ENCODE peak calls at places on chromosomes 3 and 15, in nine cellular contexts. L is hepatocyte; P is astrocyte; T is CD8-positive, alpha-beta T cell; X is cardiac muscle cell; C is OCI-LY7; N is PC-9; Z is dorsolateral prefrontal cortex; J is Panc1. W is an unnamed sample.

GRCh38 chr3:195907730-195908438 is 467 bp downstream of the TNK2 start:
- DNase-seq in L (peak), P (no peak), T (peak), X (peak), C (peak), N (peak), Z (no peak), J (no peak), W (peak)

GRCh38 chr3:118884748-118885206 is 149.9 kb downstream of the IGSF11 start:
- DNase-seq in L (peak), P (peak), T (peak), X (peak), C (peak), N (no peak), Z (peak), J (peak), W (peak)

GRCh38 chr3:69143605-69144004 is 21.2 kb upstream of the LMOD3 start:
- DNase-seq in L (no peak), P (peak), T (no peak), X (no peak), C (no peak), N (peak), Z (no peak), J (no peak), W (no peak)

GRCh38 chr3:100900671-100901070 is 92.5 kb downstream of the ABI3BP start:
- DNase-seq in L (no peak), P (no peak), T (no peak), X (no peak), C (no peak), N (no peak), Z (no peak), J (no peak), W (no peak)

GRCh38 chr3:177114253-177114652 is 83.0 kb downstream of the TBL1XR1 start:
- DNase-seq in L (no peak), P (no peak), T (no peak), X (no peak), C (no peak), N (no peak), Z (no peak), J (no peak), W (no peak)

GRCh38 chr3:196942915-196943277 is 568 bp upstream of the NCBP2 start:
- DNase-seq in L (peak), P (peak), T (no peak), X (peak), C (peak), N (no peak), Z (peak), J (no peak), W (no peak)

GRCh38 chr3:190458040-190458439 is 8.3 kb upstream of the TMEM207 start:
- DNase-seq in L (no peak), P (no peak), T (no peak), X (peak), C (no peak), N (no peak), Z (no peak), J (no peak), W (no peak)

GRCh38 chr15:59255647-59256380 is 49.2 kb downstream of the LDHAL6B start:
- DNase-seq in L (peak), P (peak), T (no peak), X (no peak), C (no peak), N (peak), Z (no peak), J (no peak), W (no peak)

GRCh38 chr3:127525373-127525772 is 65.2 kb downstream of the TPRA1 start:
- DNase-seq in L (peak), P (peak), T (no peak), X (peak), C (no peak), N (peak), Z (no peak), J (peak), W (no peak)

GRCh38 chr3:94234177-94234788 is 171.4 kb downstream of the NSUN3 start:
- DNase-seq in L (peak), P (peak), T (no peak), X (peak), C (peak), N (peak), Z (no peak), J (peak), W (peak)

GRCh38 chr3:127674099-127674792 is 1.5 kb downstream of the ABTB1 start:
- DNase-seq in L (no peak), P (no peak), T (no peak), X (no peak), C (no peak), N (no peak), Z (peak), J (no peak), W (no peak)

GRCh38 chr15:64622410-64623260 is 152.8 kb downstream of the RBPMS2 start:
- DNase-seq in L (no peak), P (no peak), T (peak), X (no peak), C (no peak), N (no peak), Z (no peak), J (no peak), W (no peak)

GRCh38 chr3:96331341-96331740 is 483.1 kb upstream of the EPHA6 start:
- DNase-seq in L (no peak), P (no peak), T (no peak), X (no peak), C (no peak), N (no peak), Z (no peak), J (no peak), W (no peak)

GRCh38 chr15:92904832-92905640 is 4.9 kb downstream of the CHD2 start:
- DNase-seq in L (no peak), P (no peak), T (no peak), X (no peak), C (no peak), N (no peak), Z (no peak), J (no peak), W (peak)

GRCh38 chr3:184005981-184006507 is 11.6 kb downstream of the ABCC5 start:
- DNase-seq in L (peak), P (peak), T (no peak), X (peak), C (peak), N (peak), Z (no peak), J (no peak), W (peak)

GRCh38 chr3:188788621-188789081 is 383.1 kb upstream of the TPRG1 start:
- DNase-seq in L (no peak), P (peak), T (peak), X (peak), C (no peak), N (no peak), Z (no peak), J (no peak), W (no peak)

GRCh38 chr15:45414215-45414885 is 36.0 kb upstream of the GATM start:
- DNase-seq in L (no peak), P (no peak), T (no peak), X (no peak), C (no peak), N (no peak), Z (no peak), J (no peak), W (no peak)

GRCh38 chr15:35491999-35492398 is 54.0 kb downstream of the DPH6 start:
- DNase-seq in L (peak), P (no peak), T (no peak), X (no peak), C (no peak), N (no peak), Z (no peak), J (no peak), W (no peak)

GRCh38 chr3:71304684-71305083 is 278.8 kb downstream of the FOXP1 start:
- DNase-seq in L (peak), P (peak), T (no peak), X (peak), C (no peak), N (no peak), Z (no peak), J (no peak), W (peak)

GRCh38 chr15:81337241-81337640 is 13.3 kb upstream of the STARD5 start:
- DNase-seq in L (no peak), P (no peak), T (no peak), X (no peak), C (no peak), N (no peak), Z (no peak), J (no peak), W (no peak)

GRCh38 chr3:159764211-159765024 is 224.2 kb upstream of the IL12A start:
- DNase-seq in L (peak), P (peak), T (no peak), X (peak), C (no peak), N (no peak), Z (peak), J (peak), W (no peak)
- H3K4me3 ChIP-seq in L (peak), P (peak), T (no peak), X (peak), C (no peak), N (peak), Z (peak), J (peak), W (peak)

GRCh38 chr3:29644956-29645661 is 364.2 kb downstream of the RBMS3 start:
- DNase-seq in L (no peak), P (no peak), T (no peak), X (peak), C (no peak), N (no peak), Z (no peak), J (no peak), W (no peak)

GRCh38 chr3:29643034-29643425 is 362.2 kb downstream of the RBMS3 start:
- DNase-seq in L (no peak), P (no peak), T (no peak), X (no peak), C (no peak), N (no peak), Z (no peak), J (no peak), W (no peak)

GRCh38 chr3:29644261-29644660 is 363.4 kb downstream of the RBMS3 start:
- DNase-seq in L (no peak), P (no peak), T (no peak), X (no peak), C (no peak), N (no peak), Z (no peak), J (no peak), W (no peak)

GRCh38 chr3:29639621-29640290 is 358.9 kb downstream of the RBMS3 start:
- DNase-seq in L (no peak), P (no peak), T (no peak), X (peak), C (no peak), N (no peak), Z (no peak), J (no peak), W (no peak)

GRCh38 chr3:29642393-29643033 is 361.6 kb downstream of the RBMS3 start:
- DNase-seq in L (peak), P (peak), T (no peak), X (peak), C (no peak), N (no peak), Z (no peak), J (no peak), W (peak)
- H3K27ac ChIP-seq in L (peak), P (peak), T (no peak), X (peak), C (no peak), N (no peak), Z (no peak), J (no peak), W (peak)

GRCh38 chr3:170496868-170497140 is 78.1 kb downstream of the CLDN11 start:
- DNase-seq in L (no peak), P (no peak), T (no peak), X (no peak), C (no peak), N (no peak), Z (no peak), J (no peak), W (no peak)

GRCh38 chr3:170497197-170497596 is 78.5 kb downstream of the CLDN11 start:
- DNase-seq in L (no peak), P (no peak), T (no peak), X (peak), C (no peak), N (no peak), Z (no peak), J (no peak), W (no peak)

GRCh38 chr3:170494766-170495165 is 76.1 kb downstream of the CLDN11 start:
- DNase-seq in L (no peak), P (peak), T (no peak), X (no peak), C (no peak), N (no peak), Z (no peak), J (no peak), W (no peak)

GRCh38 chr3:170493712-170494182 is 75.1 kb downstream of the CLDN11 start:
- DNase-seq in L (no peak), P (peak), T (no peak), X (peak), C (no peak), N (no peak), Z (no peak), J (no peak), W (no peak)

DNA sequence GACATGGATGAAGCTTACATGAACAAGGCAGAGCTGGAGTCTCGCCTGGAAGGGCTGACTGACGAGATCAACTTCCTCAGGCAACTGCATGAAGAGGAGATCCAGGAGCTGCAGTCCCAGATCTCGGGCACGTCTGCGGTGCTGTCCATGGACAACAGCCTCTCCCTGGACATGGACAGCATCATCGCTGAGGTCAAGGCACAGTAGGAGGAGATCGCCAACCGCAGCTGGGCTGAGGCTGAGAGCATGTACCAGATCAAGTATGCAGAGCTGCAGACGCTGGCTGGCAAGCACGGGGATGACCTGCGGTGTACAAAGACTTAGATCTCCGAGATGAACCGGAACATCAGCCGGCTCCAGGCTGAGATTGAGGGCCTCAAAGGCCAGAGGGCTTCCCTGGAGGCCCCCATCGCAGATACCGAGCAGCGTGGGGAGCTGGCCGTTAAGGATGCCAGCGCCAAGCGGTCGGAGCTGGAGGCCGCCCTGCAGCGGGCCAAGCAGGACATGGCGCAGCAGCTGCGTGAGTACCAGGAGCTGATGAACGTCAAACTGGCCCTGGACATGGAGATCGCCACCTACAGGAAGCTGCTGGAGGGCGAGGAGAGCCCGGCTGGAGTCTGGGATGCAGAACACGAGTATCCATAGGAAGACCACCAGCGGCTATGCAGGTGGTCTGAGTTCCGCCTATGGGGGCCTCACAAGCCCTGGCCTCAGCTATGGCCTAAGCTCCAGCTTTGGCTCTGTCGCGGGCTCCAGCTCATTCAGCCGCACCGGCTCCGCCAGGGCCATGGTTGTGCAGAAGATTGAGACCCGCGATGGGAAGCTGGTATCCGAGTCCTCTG is 77.6 kb downstream of the CLDN11 start:
- DNase-seq in L (no peak), P (no peak), T (no peak), X (no peak), C (no peak), N (no peak), Z (no peak), J (no peak), W (no peak)
- TF ChIP-seq CTCF in L (no peak), P (no peak), T (no peak), X (peak), C (peak), N (no peak), Z (no peak), J (peak), W (no peak)

GRCh38 chr3:130846181-130846580 is 47.7 kb upstream of the ATP2C1 start:
- DNase-seq in L (no peak), P (no peak), T (no peak), X (no peak), C (no peak), N (no peak), Z (no peak), J (no peak), W (no peak)

GRCh38 chr3:130849111-130849552 is 44.8 kb upstream of the ATP2C1 start:
- DNase-seq in L (no peak), P (no peak), T (no peak), X (no peak), C (no peak), N (no peak), Z (no peak), J (no peak), W (peak)

GRCh38 chr3:130850846-130851245 is 43.0 kb upstream of the ATP2C1 start:
- DNase-seq in L (no peak), P (no peak), T (no peak), X (peak), C (no peak), N (no peak), Z (no peak), J (no peak), W (peak)

GRCh38 chr3:130854208-130854864 is 39.5 kb upstream of the ATP2C1 start:
- DNase-seq in L (no peak), P (no peak), T (no peak), X (no peak), C (no peak), N (no peak), Z (no peak), J (no peak), W (no peak)

GRCh38 chr3:130850044-130850797 is 43.7 kb upstream of the ATP2C1 start:
- DNase-seq in L (peak), P (peak), T (no peak), X (peak), C (no peak), N (peak), Z (no peak), J (no peak), W (peak)
- H3K4me3 ChIP-seq in L (no peak), P (no peak), T (no peak), X (no peak), C (no peak), N (peak), Z (peak), J (no peak), W (peak)

DNA sequence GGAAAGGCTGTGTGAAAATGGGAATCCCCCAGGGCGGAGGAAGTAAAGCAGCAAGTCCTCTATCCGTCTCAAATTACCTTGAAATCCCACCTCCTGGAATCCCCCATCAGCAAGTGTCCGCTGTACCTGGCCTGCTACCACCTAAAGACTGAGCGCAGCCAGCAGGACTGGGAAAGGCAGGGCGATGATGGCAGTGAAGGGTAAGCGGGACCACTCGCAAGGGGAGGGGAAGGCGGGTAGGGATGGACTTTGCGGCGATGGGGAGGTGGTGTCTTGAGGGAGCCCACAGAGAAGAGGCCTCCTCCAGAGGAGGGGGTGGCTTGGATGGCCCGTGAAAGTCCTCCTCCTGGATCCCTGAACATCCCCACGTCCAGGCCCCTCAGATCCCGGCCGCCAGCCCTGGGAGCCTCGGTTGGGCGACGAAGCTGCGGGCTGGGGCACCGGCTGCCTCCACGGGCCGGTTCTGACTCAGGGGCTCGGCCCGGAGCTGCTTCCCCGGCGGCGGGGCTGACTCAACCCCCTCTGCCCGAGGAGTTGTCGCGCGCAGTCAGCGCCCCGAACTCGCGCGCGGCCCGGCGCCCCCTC is 595 bp downstream of the LARP6 start:
- DNase-seq in L (peak), P (peak), T (no peak), X (peak), C (no peak), N (no peak), Z (no peak), J (no peak), W (no peak)
- H3K27ac ChIP-seq in L (peak), P (peak), T (no peak), X (peak), C (no peak), N (no peak), Z (peak), J (peak), W (peak)

GRCh38 chr15:73889725-73890124 is 16.4 kb downstream of the TBC1D21 start:
- DNase-seq in L (no peak), P (no peak), T (no peak), X (no peak), C (no peak), N (no peak), Z (no peak), J (no peak), W (no peak)

GRCh38 chr15:73886717-73887345 is 13.5 kb downstream of the TBC1D21 start:
- DNase-seq in L (no peak), P (no peak), T (no peak), X (no peak), C (no peak), N (no peak), Z (no peak), J (no peak), W (no peak)

GRCh38 chr15:73887481-73887880 is 14.1 kb downstream of the TBC1D21 start:
- DNase-seq in L (no peak), P (no peak), T (no peak), X (no peak), C (no peak), N (no peak), Z (no peak), J (no peak), W (no peak)

GRCh38 chr15:73889053-73889452 is 15.7 kb downstream of the TBC1D21 start:
- DNase-seq in L (no peak), P (no peak), T (no peak), X (no peak), C (no peak), N (no peak), Z (no peak), J (no peak), W (no peak)

DNA sequence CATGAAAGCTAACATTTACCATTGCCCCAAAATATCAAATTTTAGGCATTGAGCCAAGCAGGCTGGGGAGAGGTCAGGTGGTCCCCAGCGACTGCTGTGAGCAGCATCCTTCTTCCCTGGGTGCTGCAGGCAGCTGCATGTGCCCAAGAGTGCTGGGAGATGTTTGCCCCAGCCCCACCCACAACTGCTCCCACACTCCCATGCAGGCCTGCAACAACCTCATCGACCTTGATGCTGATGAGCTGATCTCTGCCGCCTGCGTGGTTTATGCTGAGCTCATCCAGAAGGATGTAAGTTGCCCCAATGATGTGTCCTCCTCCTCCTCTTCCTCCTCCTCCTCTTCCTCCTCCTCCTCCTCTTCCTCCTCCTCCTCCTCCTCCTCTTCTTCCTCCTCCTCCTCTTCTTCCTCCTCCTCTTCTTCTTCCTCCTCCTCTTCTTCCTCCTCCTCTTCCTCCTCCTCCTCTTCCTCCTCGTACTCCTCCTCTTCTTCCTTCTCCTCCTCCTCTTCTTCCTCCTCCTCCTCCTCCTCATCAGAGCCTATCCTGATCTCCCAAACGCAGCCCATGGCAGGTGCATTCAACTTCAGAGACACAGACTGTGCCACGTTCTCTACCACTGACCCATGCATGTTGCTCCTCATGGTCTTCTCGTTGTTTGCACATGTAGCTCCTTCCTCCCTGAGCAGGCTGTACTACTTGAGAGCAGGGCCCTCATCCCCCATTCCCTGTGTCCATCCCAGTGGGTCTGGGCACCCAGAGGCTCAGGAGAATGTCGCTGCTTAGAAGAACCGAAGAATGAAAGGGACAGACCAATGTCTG is 15.1 kb downstream of the TBC1D21 start:
- DNase-seq in L (no peak), P (no peak), T (no peak), X (no peak), C (no peak), N (no peak), Z (no peak), J (no peak), W (no peak)
- TF ChIP-seq CTCF in L (no peak), P (no peak), T (no peak), X (no peak), C (no peak), N (no peak), Z (no peak), J (no peak), W (no peak)